ENCODE peak calls at places on chromosomes 6 and 20, in six cellular contexts. M, S, G, T, R and V are unnamed samples.

GRCh38 chr6:20444786-20445271 is 43.1 kb downstream of the E2F3 start:
- DNase-seq in R (no peak), G (no peak), T (no peak), M (no peak), S (no peak), V (no peak)

GRCh38 chr20:62159835-62160234 is 16.3 kb downstream of the SS18L1 start:
- DNase-seq in R (peak), S (no peak), G (no peak), M (no peak), T (no peak), V (no peak)

GRCh38 chr6:152054441-152054840 is 247.0 kb downstream of the ESR1 start:
- DNase-seq in T (no peak), M (no peak), S (no peak), R (no peak), G (no peak), V (no peak)

GRCh38 chr20:35952480-35953410 is 1.6 kb downstream of the SCAND1 start:
- DNase-seq in S (no peak), G (no peak), R (no peak), T (no peak), M (no peak), V (no peak)

GRCh38 chr20:44208770-44209169 is 1.8 kb downstream of the OSER1 start:
- DNase-seq in G (no peak), M (no peak), T (no peak), R (no peak), S (no peak), V (no peak)

GRCh38 chr20:5991623-5992441 is 41.4 kb downstream of the MCM8 start:
- DNase-seq in M (no peak), R (no peak), T (no peak), S (no peak), G (no peak), V (no peak)

GRCh38 chr6:161079566-161080262 is 88.1 kb downstream of the MAP3K4 start:
- DNase-seq in T (peak), M (no peak), R (no peak), S (peak), G (no peak), V (peak)

GRCh38 chr6:127182501-127182900 is 64.0 kb downstream of the RSPO3 start:
- DNase-seq in T (no peak), S (no peak), G (no peak), R (no peak), M (no peak), V (no peak)

GRCh38 chr6:90397047-90397446 is 100.4 kb upstream of the BACH2 start:
- DNase-seq in G (no peak), R (no peak), M (no peak), T (no peak), S (no peak), V (no peak)

GRCh38 chr6:166862287-166862977 is 93.9 kb downstream of the RNASET2 start:
- DNase-seq in R (no peak), M (no peak), S (peak), G (no peak), T (peak), V (peak)